ENCODE peak calls at places on chromosomes 1 and 21, in five cellular contexts. I is transverse colon; S is WERI-Rb-1; R is effector memory CD4-positive, alpha-beta T cell; O is AG04450. L is an unnamed sample.

GRCh38 chr1:227155688-227156087 is 162.6 kb downstream of the CDC42BPA start:
- DNase-seq in I (no peak), S (no peak), R (no peak), O (no peak), L (no peak)

GRCh38 chr1:91741301-91741700 is 144.7 kb downstream of the TGFBR3 start:
- DNase-seq in I (no peak), S (no peak), R (no peak), O (no peak), L (no peak)

GRCh38 chr1:90391116-90391515 is 326.0 kb downstream of the BARHL2 start:
- DNase-seq in I (no peak), S (no peak), R (no peak), O (no peak), L (no peak)

GRCh38 chr1:32447469-32448185 is 17.2 kb upstream of the ZBTB8B start:
- DNase-seq in I (no peak), S (no peak), R (no peak), O (peak; percentile 27), L (no peak)

GRCh38 chr1:185956881-185957280 is 222.7 kb downstream of the HMCN1 start:
- DNase-seq in I (no peak), S (no peak), R (no peak), O (no peak), L (no peak)

GRCh38 chr1:85366391-85366790 is 90.0 kb upstream of the BCL10 start:
- DNase-seq in I (no peak), S (no peak), R (no peak), O (peak; percentile 69), L (no peak)

GRCh38 chr1:23401313-23401712 is 23.2 kb downstream of the TCEA3 start:
- DNase-seq in I (no peak), S (no peak), R (no peak), O (no peak), L (no peak)

GRCh38 chr1:156480015-156480368 is 20.6 kb downstream of the MEF2D start:
- DNase-seq in I (no peak), S (no peak), R (no peak), O (no peak), L (no peak)

GRCh38 chr1:39969048-39969447 is 14.1 kb downstream of the MFSD2A start:
- DNase-seq in I (no peak), S (no peak), R (no peak), O (no peak), L (no peak)

GRCh38 chr1:154865442-154866256 is 4.4 kb downstream of the KCNN3 start:
- DNase-seq in I (no peak), S (no peak), R (no peak), O (no peak), L (no peak)

GRCh38 chr1:12026586-12026985 is 7.3 kb downstream of the MIIP start:
- DNase-seq in I (no peak), S (no peak), R (no peak), O (no peak), L (no peak)

GRCh38 chr1:209398330-209398991 is 185.1 kb upstream of the CAMK1G start:
- DNase-seq in I (peak; percentile 10), S (no peak), R (no peak), O (peak; percentile 55), L (no peak)

GRCh38 chr1:182600036-182600713 is 4.0 kb downstream of the RGS16 start:
- DNase-seq in I (no peak), S (no peak), R (no peak), O (no peak), L (no peak)

GRCh38 chr21:37783016-37783415 is 133.2 kb downstream of the KCNJ6 start:
- DNase-seq in I (no peak), S (no peak), R (no peak), O (no peak), L (no peak)

GRCh38 chr1:245687636-245688535 is 533.1 kb downstream of the KIF26B start:
- DNase-seq in I (no peak), S (no peak), R (no peak), O (no peak), L (no peak)

GRCh38 chr1:27626031-27626935 is 8.7 kb downstream of the FGR start:
- DNase-seq in I (no peak), S (no peak), R (no peak), O (no peak), L (no peak)

GRCh38 chr1:176670853-176671252 is 207.9 kb downstream of the PAPPA2 start:
- DNase-seq in I (no peak), S (no peak), R (no peak), O (no peak), L (no peak)

GRCh38 chr1:150234309-150234646 is 1.6 kb downstream of the ANP32E start:
- DNase-seq in I (no peak), S (no peak), R (no peak), O (no peak), L (no peak)

GRCh38 chr1:67564193-67564592 is 120.8 kb upstream of the GADD45A start:
- DNase-seq in I (peak; percentile 34), S (no peak), R (no peak), O (no peak), L (no peak)

GRCh38 chr1:172378109-172378755 is 42.3 kb upstream of the C1orf105 start:
- DNase-seq in I (no peak), S (no peak), R (no peak), O (no peak), L (no peak)

GRCh38 chr1:168230709-168231108 is 4.9 kb downstream of the SFT2D2 start:
- DNase-seq in I (no peak), S (no peak), R (no peak), O (no peak), L (no peak)

GRCh38 chr1:222994506-222995229 is 148.4 kb downstream of the TLR5 start:
- DNase-seq in I (no peak), S (no peak), R (no peak), O (peak; percentile 18), L (no peak)

GRCh38 chr1:55868026-55868425 is 652.9 kb upstream of the USP24 start:
- DNase-seq in I (no peak), S (no peak), R (no peak), O (no peak), L (no peak)

GRCh38 chr1:203406446-203407045 is 55.6 kb upstream of the FMOD start:
- DNase-seq in I (no peak), S (no peak), R (no peak), O (no peak), L (no peak)

GRCh38 chr1:119715542-119715941 is 3.8 kb downstream of the PHGDH start:
- DNase-seq in I (no peak), S (no peak), R (no peak), O (no peak), L (no peak)

GRCh38 chr21:26732442-26733221 is 112.6 kb downstream of the ADAMTS1 start:
- DNase-seq in I (peak; percentile 21), S (peak; percentile 42), R (no peak), O (peak; percentile 13), L (no peak)

GRCh38 chr1:88678405-88678804 is 5.7 kb upstream of the PKN2 start:
- DNase-seq in I (no peak), S (no peak), R (no peak), O (no peak), L (no peak)

GRCh38 chr1:177334276-177334675 is 163.5 kb downstream of the BRINP2 start:
- DNase-seq in I (no peak), S (no peak), R (no peak), O (no peak), L (no peak)

GRCh38 chr1:171217658-171218443 is 30.4 kb upstream of the FMO1 start:
- DNase-seq in I (no peak), S (no peak), R (no peak), O (no peak), L (no peak)

GRCh38 chr1:26833432-26834405 is 7.2 kb downstream of the ZDHHC18 start:
- DNase-seq in I (peak; percentile 83), S (peak; percentile 95), R (peak; percentile 93), O (no peak), L (peak; percentile 85)

DNA sequence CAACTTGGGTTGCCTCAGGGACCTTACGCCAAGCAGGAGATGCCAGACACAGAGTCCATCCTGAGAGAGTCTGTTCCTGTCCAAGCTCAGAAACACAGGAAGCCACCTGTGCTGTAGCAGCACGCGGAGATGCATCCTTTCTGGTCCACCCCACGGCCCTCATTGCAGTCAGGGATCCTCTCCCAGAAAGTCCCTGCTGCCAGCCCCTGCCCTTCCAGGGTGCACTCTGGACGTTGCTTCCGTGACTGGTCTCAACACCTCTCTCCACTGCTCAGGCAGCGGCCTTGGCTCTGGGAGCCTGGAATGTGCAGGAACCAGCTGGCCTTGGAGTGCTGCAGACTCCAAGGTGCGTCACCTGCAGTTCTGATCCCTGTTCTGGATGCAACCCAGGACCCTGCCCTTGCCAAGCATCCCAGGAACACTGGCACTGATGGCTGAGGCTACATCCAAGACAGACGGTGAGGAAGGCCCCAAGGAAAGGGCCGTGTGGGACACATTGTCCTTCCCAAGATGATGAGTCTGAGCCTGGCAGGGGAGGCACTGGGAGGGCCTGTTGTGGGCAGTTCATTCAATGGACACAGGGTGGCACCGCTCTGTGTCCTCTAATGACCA is 21.7 kb upstream of the COL6A1 start:
- DNase-seq in I (no peak), S (no peak), R (no peak), O (no peak), L (no peak)
- H3K9me3 ChIP-seq in I (no peaks in the 10 kb centered on the region), S (peaks cover 37% of the 10 kb centered on the region), R (no peaks in the 10 kb centered on the region), O (peaks cover 12% of the 10 kb centered on the region), L (no peaks in the 10 kb centered on the region)

DNA sequence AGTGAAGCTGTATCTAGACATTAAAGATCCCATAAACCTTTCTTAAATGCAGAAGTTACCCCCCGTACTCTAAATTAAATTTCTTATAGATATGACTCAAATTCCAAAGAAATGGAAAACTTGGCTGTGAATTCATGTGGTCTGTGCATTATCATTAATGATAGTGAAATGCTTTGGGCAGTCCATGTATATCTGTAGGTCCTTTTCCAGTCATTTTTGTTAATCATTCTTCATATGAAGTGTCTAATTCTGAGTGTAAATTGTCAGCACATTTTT is 89.3 kb downstream of the RGL1 start:
- DNase-seq in I (no peak), S (no peak), R (no peak), O (no peak), L (no peak)
- H3K9me3 ChIP-seq in I (no peaks in the 10 kb centered on the region), S (no peaks in the 10 kb centered on the region), R (no peaks in the 10 kb centered on the region), O (no peaks in the 10 kb centered on the region), L (no peaks in the 10 kb centered on the region)

GRCh38 chr1:220255204-220255603 is 17.0 kb downstream of the RAB3GAP2 start:
- DNase-seq in I (no peak), S (no peak), R (no peak), O (no peak), L (no peak)
- H3K9me3 ChIP-seq in I (no peaks in the 10 kb centered on the region), S (peaks cover under 1% of the 10 kb centered on the region), R (peaks cover under 1% of the 10 kb centered on the region), O (peaks cover under 1% of the 10 kb centered on the region), L (no peaks in the 10 kb centered on the region)

GRCh38 chr1:239545466-239545865 is 159.1 kb downstream of the CHRM3 start:
- DNase-seq in I (no peak), S (no peak), R (no peak), O (no peak), L (no peak)

GRCh38 chr1:239539856-239540255 is 153.5 kb downstream of the CHRM3 start:
- DNase-seq in I (no peak), S (no peak), R (no peak), O (no peak), L (no peak)

GRCh38 chr1:239547987-239548386 is 161.6 kb downstream of the CHRM3 start:
- DNase-seq in I (no peak), S (no peak), R (no peak), O (no peak), L (no peak)

GRCh38 chr1:239538244-239538988 is 152.0 kb downstream of the CHRM3 start:
- DNase-seq in I (no peak), S (no peak), R (no peak), O (no peak), L (no peak)

DNA sequence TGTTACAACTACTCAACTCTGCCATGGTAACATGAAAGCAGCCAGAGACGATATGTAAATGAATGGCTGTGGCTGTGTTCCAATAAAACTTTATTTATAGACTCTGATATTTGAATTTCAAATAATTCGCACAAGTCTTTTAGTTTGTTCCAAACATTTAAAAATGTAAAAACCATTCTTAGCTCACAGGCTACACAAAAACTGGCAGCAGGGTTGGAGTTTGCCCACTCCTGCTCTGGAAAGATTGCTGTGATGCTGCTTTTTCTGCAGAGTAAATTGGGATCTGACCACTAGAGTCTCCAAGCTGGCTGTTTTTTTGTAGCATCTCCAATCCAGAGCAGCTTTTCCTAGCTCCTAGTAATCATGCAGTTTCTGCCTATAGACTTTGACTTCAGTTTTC is 157.5 kb downstream of the CHRM3 start:
- DNase-seq in I (no peak), S (no peak), R (no peak), O (no peak), L (no peak)
- H3K9me3 ChIP-seq in I (no peaks in the 10 kb centered on the region), S (no peaks in the 10 kb centered on the region), R (no peaks in the 10 kb centered on the region), O (peaks cover 21% of the 10 kb centered on the region), L (no peaks in the 10 kb centered on the region)